ENCODE peak calls at places on chromosomes 3 and 15, in four cellular contexts. D, J, Z and K are unnamed samples.

GRCh38 chr3:25493246-25493645 is 65.2 kb downstream of the RARB start:
- DNase-seq in J (no peak), D (no peak), Z (no peak), K (no peak)

GRCh38 chr15:89364341-89364740 is 29.7 kb upstream of the POLG start:
- DNase-seq in D (no peak), Z (no peak), J (no peak), K (no peak)

GRCh38 chr15:37903932-37904493 is 30.4 kb upstream of the TMCO5A start:
- DNase-seq in D (no peak), J (no peak), Z (no peak), K (no peak)

GRCh38 chr3:122123885-122124284 is 59.6 kb upstream of the CASR start:
- DNase-seq in Z (no peak), J (no peak), D (no peak), K (no peak)

GRCh38 chr15:88878720-88879184 is 16.6 kb downstream of the HAPLN3 start:
- DNase-seq in J (no peak), D (peak), Z (no peak), K (no peak)

GRCh38 chr3:107674371-107674770 is 151.6 kb downstream of the BBX start:
- DNase-seq in Z (no peak), J (no peak), D (peak), K (no peak)

GRCh38 chr3:104388624-104389023 is 978.1 kb upstream of the ALCAM start:
- DNase-seq in Z (no peak), J (no peak), D (no peak), K (peak)

GRCh38 chr3:55406666-55407425 is 80.3 kb downstream of the WNT5A start:
- DNase-seq in J (no peak), D (peak), Z (no peak), K (no peak)

GRCh38 chr15:53209396-53210042 is 419.4 kb upstream of the ONECUT1 start:
- DNase-seq in D (no peak), Z (no peak), J (no peak), K (no peak)

GRCh38 chr3:139226731-139227130 is 117.1 kb upstream of the MRPS22 start:
- DNase-seq in Z (no peak), D (no peak), J (no peak), K (no peak)

GRCh38 chr15:50821476-50821875 is 56.0 kb upstream of the SPPL2A start:
- DNase-seq in D (no peak), J (no peak), Z (no peak), K (no peak)

GRCh38 chr3:179071569-179072397 is at the start of gene ZMAT3:
- DNase-seq in D (peak), J (peak), Z (peak), K (peak)

GRCh38 chr3:179074656-179075055 is 3.0 kb upstream of the ZMAT3 start:
- DNase-seq in J (no peak), D (no peak), Z (no peak), K (no peak)

GRCh38 chr3:179073816-179074215 is 2.2 kb upstream of the ZMAT3 start:
- DNase-seq in D (no peak), Z (no peak), J (no peak), K (no peak)

GRCh38 chr3:179079537-179079936 is 7.9 kb upstream of the ZMAT3 start:
- DNase-seq in J (no peak), D (no peak), Z (no peak), K (no peak)

GRCh38 chr3:179076243-179077027 is 4.8 kb upstream of the ZMAT3 start:
- DNase-seq in J (no peak), Z (no peak), D (no peak), K (no peak)
- H3K4me3 ChIP-seq in J (no peak), Z (no peak), D (no peak), K (no peak)

DNA sequence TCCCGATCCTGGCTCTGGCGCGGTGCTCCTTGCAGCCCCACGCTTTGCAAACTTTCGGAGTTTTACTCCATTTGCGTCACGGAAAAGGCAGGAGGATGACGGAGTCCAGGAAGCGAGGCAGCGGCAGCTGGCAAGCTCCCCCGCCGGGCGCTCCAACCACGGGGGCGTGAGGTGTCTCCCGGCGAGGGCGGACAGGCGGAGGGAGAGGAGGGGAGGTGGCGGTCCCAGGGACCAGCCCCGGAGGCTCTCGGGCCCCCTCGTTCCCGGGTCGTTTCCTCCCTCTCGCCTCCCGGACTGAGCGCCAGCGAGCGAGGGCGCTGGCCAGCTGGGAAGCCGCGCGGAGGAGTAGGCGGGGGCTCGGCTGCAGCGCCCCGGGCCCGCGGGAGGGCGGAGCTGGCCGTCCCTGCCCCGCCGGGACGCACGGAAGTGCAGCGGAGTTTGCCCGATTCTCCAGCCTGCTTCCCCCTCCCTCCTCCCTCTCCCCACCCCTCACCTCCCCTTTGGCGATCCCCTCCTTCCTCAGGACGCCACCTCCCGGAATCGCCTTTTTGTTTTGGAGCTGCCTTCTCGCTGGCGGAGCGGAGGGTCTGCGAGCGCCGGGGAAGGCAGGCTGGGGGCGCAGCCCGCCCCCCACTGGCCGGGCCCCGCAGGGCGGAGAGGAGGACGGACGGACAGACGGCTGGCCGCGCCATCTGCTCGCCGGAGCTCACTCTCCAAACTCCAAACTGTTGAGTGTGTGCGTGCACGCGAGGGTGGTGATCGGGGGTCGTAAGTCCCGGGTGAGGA is at the start of gene SNX33:
- DNase-seq in D (peak), J (peak), Z (no peak), K (no peak)
- TF ChIP-seq CTCF in D (peak), J (no peak), Z (peak), K (peak)

GRCh38 chr15:43509002-43509922 is 8.1 kb upstream of the MAP1A start:
- DNase-seq in J (no peak), D (no peak), Z (no peak), K (no peak)
- H3K4me3 ChIP-seq in J (no peak), D (peak), Z (peak), K (peak)

GRCh38 chr3:73381551-73381950 is 243.2 kb downstream of the PDZRN3 start:
- DNase-seq in J (no peak), Z (no peak), D (no peak), K (no peak)

GRCh38 chr3:73380735-73381532 is 243.8 kb downstream of the PDZRN3 start:
- DNase-seq in J (no peak), D (no peak), Z (no peak), K (no peak)

GRCh38 chr3:73383470-73384049 is 241.2 kb downstream of the PDZRN3 start:
- DNase-seq in J (no peak), D (no peak), Z (no peak), K (no peak)

GRCh38 chr3:73378207-73378606 is 246.5 kb downstream of the PDZRN3 start:
- DNase-seq in Z (no peak), D (no peak), J (no peak), K (no peak)

GRCh38 chr3:73379465-73379864 is 245.3 kb downstream of the PDZRN3 start:
- DNase-seq in Z (no peak), D (peak), J (no peak), K (no peak)
- TF ChIP-seq CTCF in Z (no peak), D (no peak), J (no peak), K (no peak)

GRCh38 chr15:75201609-75202250 is at the start of gene C15orf39:
- DNase-seq in D (peak), J (peak), Z (peak), K (no peak)

GRCh38 chr15:75200765-75201608 is 695 bp upstream of the C15orf39 start:
- DNase-seq in D (peak), J (peak), Z (peak), K (no peak)

GRCh38 chr15:75200391-75200764 is 1.3 kb upstream of the C15orf39 start:
- DNase-seq in Z (no peak), D (no peak), J (no peak), K (no peak)

GRCh38 chr15:75198560-75199346 is 2.9 kb upstream of the C15orf39 start:
- DNase-seq in J (no peak), Z (peak), D (peak), K (no peak)

DNA sequence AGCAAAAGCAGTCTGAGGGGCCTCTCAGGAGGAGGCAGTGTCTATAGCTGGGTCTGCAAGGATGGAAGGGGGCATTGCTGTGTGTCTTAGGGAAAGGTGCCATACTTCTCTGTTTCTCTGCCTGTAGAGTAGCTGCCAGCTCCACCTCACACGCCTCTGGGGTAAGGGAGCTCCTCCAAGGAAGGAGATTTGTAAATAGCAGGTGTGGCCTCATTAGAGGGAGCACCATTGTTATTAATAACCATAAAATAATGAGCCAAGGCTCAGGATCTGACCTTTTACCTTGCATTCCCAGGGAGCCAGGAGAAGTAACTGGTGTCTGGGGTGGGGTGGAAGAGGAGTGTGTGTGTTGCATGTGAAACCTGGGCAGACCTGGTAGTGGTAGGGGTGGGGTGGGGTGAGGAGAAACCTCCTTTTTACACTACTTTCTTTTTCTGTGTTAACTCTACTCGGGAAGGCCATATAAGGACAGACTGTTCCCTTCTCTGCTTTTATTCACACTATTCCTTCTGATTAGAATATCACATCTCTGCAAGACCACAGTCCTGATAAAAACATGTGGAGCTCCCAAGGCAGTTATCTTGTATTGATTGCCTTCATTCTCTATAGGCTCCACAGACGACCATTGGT is 2.2 kb upstream of the C15orf39 start:
- DNase-seq in Z (no peak), D (peak), J (no peak), K (no peak)
- H3K4me3 ChIP-seq in Z (no peak), D (no peak), J (no peak), K (peak)

GRCh38 chr3:197802505-197803459 is 11.7 kb downstream of the LRCH3 start:
- DNase-seq in D (no peak), Z (no peak), J (no peak), K (no peak)
- TF ChIP-seq CTCF in D (peak), Z (no peak), J (no peak), K (peak)

DNA sequence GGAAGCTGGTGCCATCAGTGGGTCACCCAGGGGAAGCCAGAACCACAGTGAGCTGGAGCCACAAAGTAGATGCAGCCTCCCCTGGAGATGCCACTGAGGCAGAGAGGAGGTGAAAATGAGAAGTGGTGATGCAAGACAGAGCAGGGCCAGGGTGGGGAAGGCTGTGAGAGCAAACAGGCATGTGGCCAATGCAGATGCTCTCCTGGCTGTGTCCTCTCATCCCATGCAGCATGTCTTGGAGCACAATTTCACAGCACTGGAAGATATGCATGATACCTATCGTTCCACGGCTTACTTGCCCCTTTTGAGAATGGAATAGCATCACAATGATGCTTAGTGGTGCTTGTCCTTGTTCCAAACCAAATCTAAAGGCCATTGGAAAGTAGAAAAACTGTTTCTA is 126.3 kb downstream of the ABHD5 start:
- DNase-seq in J (no peak), D (no peak), Z (no peak), K (no peak)
- H3K4me3 ChIP-seq in J (no peak), D (no peak), Z (no peak), K (no peak)